ENCODE peak calls at places on chromosomes 13 and 19, in ten cellular contexts. N, X, V, R, D, H, T, C, Z and P are unnamed samples.

GRCh38 chr19:42028304-42029216 is 34.5 kb upstream of the ATP1A3 start:
- DNase-seq in V (no peak), R (no peak), X (no peak), T (no peak), C (no peak), H (no peak), D (no peak), N (no peak), Z (no peak), P (no peak)

GRCh38 chr13:20721454-20722357 is 18.2 kb downstream of the IL17D start:
- DNase-seq in D (no peak), R (peak; percentile 87), T (peak; percentile 58), V (peak; percentile 72), H (peak; percentile 72), Z (no peak), X (no peak), C (peak; percentile 72), N (no peak), P (peak; percentile 24)

GRCh38 chr19:30664358-30665058 is 292.3 kb downstream of the ZNF536 start:
- DNase-seq in R (peak; percentile 15), V (peak; percentile 76), H (peak; percentile 5), T (no peak), D (no peak), X (no peak), Z (no peak), C (peak; percentile 43), N (no peak), P (no peak)

GRCh38 chr19:41588497-41589209 is 12.7 kb downstream of the CEACAM21 start:
- DNase-seq in R (no peak), Z (no peak), V (no peak), C (peak; percentile 58), D (no peak), T (peak; percentile 19), X (no peak), N (no peak), H (peak; percentile 39), P (no peak)

GRCh38 chr19:17796013-17796837 is 1.3 kb downstream of the B3GNT3 start:
- DNase-seq in R (no peak), Z (no peak), C (no peak), H (no peak), N (no peak), D (no peak), T (no peak), V (no peak), X (no peak), P (no peak)

GRCh38 chr19:14433454-14434156 is 499 bp downstream of the PKN1 start:
- DNase-seq in H (no peak), N (no peak), R (no peak), C (no peak), Z (no peak), T (no peak), X (no peak), D (peak; percentile 33), V (peak; percentile 52), P (no peak)

GRCh38 chr19:33390120-33390907 is 16.8 kb downstream of the CEBPG start:
- DNase-seq in V (peak; percentile 71), T (no peak), N (no peak), H (peak; percentile 84), Z (no peak), R (peak; percentile 84), D (no peak), C (no peak), X (no peak), P (no peak)

GRCh38 chr13:94705081-94705751 is 7.1 kb downstream of the SOX21 start:
- DNase-seq in X (no peak), D (no peak), T (no peak), R (no peak), Z (no peak), N (no peak), H (no peak), V (no peak), C (peak; percentile 26), P (no peak)

GRCh38 chr19:29516358-29516725 is 9.5 kb upstream of the VSTM2B start:
- DNase-seq in N (no peak), R (peak; percentile 37), X (no peak), D (no peak), H (no peak), Z (no peak), C (no peak), T (no peak), V (no peak), P (no peak)

GRCh38 chr19:29517412-29517811 is 8.4 kb upstream of the VSTM2B start:
- DNase-seq in Z (no peak), T (no peak), H (no peak), C (no peak), N (no peak), V (no peak), D (no peak), R (peak; percentile 43), X (no peak), P (no peak)

GRCh38 chr19:29517946-29518345 is 7.8 kb upstream of the VSTM2B start:
- DNase-seq in N (no peak), Z (no peak), C (no peak), R (peak; percentile 37), T (no peak), H (no peak), D (no peak), X (no peak), V (no peak), P (no peak)

GRCh38 chr19:29515706-29516357 is 10.0 kb upstream of the VSTM2B start:
- DNase-seq in Z (no peak), H (no peak), X (no peak), T (no peak), C (no peak), V (no peak), N (no peak), R (peak; percentile 59), D (no peak), P (no peak)

DNA sequence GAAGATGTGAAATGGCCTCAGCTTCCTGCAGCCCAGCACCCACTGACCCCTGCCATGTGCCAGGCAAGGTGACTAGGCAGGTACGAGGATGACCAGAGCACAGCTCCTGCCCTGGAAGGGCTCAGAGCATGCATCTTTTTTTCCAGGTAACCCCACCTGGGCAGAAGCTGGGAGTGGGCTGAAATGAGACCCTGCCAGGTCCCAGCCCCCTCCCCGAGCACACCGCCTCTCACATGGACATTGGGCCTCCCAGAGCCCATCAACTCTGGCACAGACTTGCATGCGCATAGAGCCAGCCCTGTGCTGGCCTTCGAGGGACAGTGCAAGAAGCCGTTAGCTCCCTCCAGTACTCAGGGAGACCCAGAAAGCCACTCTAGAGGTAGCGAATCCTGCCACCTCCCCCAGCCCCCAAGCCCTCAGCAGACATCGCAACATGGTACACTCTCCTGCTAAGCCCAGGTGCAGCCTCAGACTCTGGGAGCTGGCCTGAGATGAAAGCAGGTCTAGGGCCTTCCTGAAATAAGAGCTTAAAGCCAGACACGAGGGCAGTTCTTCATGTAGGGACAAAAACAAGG is 8.9 kb upstream of the VSTM2B start:
- DNase-seq in T (no peak), V (no peak), D (no peak), C (no peak), H (no peak), X (no peak), Z (no peak), R (peak; percentile 45), N (no peak), P (no peak)
- H3K4me3 ChIP-seq in T (no peak overlapping the region), V (no peak overlapping the region), D (no peak overlapping the region), C (no peak overlapping the region), H (no peak overlapping the region), X (no peak overlapping the region), Z (no peak overlapping the region), R (no peak overlapping the region), N (no peak overlapping the region), P (no peak overlapping the region)

GRCh38 chr19:55175117-55175867 is 4.8 kb downstream of the SYT5 start:
- DNase-seq in T (no peak), H (no peak), R (no peak), V (no peak), N (no peak), D (no peak), C (no peak), Z (no peak), X (no peak), P (no peak)
- H3K4me3 ChIP-seq in T (no peak overlapping the region), H (no peak overlapping the region), R (no peak overlapping the region), V (no peak overlapping the region), N (no peak overlapping the region), D (no peak overlapping the region), C (no peak overlapping the region), Z (no peak overlapping the region), X (no peak overlapping the region), P (no peak overlapping the region)

GRCh38 chr13:33129886-33130285 is 113.7 kb downstream of the KL start:
- DNase-seq in D (no peak), Z (no peak), T (no peak), X (no peak), V (no peak), N (no peak), H (no peak), R (no peak), C (no peak), P (no peak)

GRCh38 chr13:33125821-33126570 is 109.8 kb downstream of the KL start:
- DNase-seq in T (peak; percentile 94), H (peak; percentile 95), V (peak; percentile 80), Z (no peak), R (no peak), C (peak; percentile 99), N (peak; percentile 94), D (no peak), X (no peak), P (peak; percentile 87)

GRCh38 chr13:33128134-33128533 is 111.9 kb downstream of the KL start:
- DNase-seq in X (no peak), C (no peak), R (no peak), Z (no peak), T (no peak), D (no peak), V (no peak), N (no peak), H (no peak), P (no peak)

GRCh38 chr13:33129094-33129832 is 113.0 kb downstream of the KL start:
- DNase-seq in T (no peak), R (no peak), X (no peak), N (no peak), Z (no peak), D (no peak), H (no peak), V (peak; percentile 82), C (no peak), P (no peak)

DNA sequence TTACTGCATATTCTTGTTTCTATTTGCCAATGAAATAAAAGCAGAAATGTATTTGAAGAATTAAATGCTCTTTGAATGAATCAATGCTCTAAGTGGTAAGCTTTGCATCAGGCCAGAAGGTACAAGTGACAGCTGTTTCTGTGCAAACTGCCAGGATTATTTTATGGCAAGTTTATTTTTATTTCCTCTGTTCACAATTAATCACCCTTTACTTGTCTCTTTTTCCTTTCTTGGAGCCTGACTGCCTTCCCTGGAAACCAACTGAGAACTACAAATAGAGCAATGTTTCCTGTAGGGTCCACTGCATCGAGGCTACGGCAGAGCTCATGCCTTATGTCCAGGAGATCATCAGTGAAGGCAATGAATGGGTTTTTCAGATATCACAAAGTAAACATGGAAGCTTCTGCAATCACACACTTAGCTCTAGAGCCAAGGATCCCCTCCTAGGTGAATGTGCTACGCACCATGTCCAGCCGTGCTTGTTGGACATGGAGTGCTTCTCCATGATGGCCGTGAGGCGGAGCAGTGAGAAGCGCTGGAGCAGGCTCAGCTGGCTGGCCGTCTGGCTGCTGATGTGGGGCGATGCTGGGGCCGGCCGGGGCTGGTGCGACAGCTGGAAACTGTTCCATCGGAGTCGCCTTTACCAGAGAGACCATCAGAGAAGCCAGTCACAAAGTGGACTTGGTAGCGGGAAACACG is 110.8 kb downstream of the KL start:
- DNase-seq in T (no peak), C (no peak), Z (no peak), X (no peak), R (no peak), N (peak; percentile 18), V (peak; percentile 69), H (peak; percentile 50), D (no peak), P (no peak)
- H3K4me3 ChIP-seq in T (no peak overlapping the region), C (no peak overlapping the region), Z (no peak overlapping the region), X (no peak overlapping the region), R (no peak overlapping the region), N (no peak overlapping the region), V (no peak overlapping the region), H (no peak overlapping the region), D (no peak overlapping the region), P (no peak overlapping the region)

DNA sequence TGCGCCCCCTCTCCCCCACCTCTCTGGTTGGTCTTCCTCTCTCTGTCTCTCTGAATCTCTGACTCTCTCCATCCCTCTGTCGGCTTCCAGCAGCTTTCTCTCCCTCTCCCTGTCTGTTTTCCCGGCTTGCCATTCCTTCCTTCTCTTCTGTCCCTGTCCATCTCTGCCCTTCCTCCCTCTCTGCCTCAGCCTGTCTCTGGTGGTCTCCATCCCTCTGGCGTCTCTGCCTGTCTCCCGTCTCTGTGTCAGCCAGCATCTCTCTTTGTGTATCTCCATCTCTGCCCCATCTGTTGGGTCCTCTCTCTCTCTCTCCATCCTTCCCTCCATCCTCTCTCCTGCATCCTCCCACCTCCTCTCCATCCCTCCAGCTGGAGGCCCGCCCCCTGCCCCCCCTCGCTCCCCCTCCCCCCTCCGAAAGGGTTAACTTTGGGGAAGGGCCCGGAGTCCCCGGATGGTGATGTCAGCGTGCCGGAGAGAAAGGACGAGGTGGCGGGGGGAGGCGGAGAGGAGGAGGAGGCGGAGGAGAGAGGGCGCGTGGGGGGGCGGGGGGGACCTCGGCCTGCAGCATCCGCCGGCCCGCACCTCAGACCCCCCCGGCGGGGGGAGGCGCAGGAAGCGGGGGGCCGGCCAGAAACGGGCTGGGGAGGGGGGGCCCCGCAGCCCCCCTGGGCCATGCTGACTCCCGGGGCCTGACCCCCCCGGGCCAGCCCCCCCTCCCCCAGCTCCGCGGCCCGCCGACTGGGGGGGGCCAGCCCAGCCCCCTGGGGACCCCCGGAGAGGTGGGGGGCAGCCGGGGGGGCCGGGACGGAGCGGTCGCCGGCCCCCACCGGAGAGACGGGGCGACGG is at the start of gene BRSK1:
- DNase-seq in R (peak; percentile 87), N (no peak), C (peak; percentile 36), T (peak; percentile 51), V (peak; percentile 63), X (no peak), H (peak; percentile 54), D (peak; percentile 28), Z (no peak), P (no peak)
- H3K4me3 ChIP-seq in R (peak within 1 kb of the TSS; percentile 88), N (peak within 1 kb of the TSS; percentile 57), C (peak within 1 kb of the TSS; percentile 44), T (peak within 1 kb of the TSS; percentile 49), V (peak within 1 kb of the TSS; percentile 52), X (no peak within 1 kb of the TSS), H (peak within 1 kb of the TSS; percentile 35), D (no peak within 1 kb of the TSS), Z (peak within 1 kb of the TSS; percentile 35), P (peak within 1 kb of the TSS; percentile 61)